ENCODE peak calls at places on chromosomes 4 and X, in four cellular contexts. One of them, this sample, is unnamed.

GRCh38 chr4:38530486-38530885 is 133.5 kb upstream of the KLF3 start:
- DNase-seq in H1: no peak
- DNase-seq in HepG2: no peak
- DNase-seq in K562: no peak
- DNase-seq in this sample: no peak

GRCh38 chr4:56128231-56128630 is 179.5 kb downstream of the CEP135 start:
- DNase-seq in H1: no peak
- DNase-seq in HepG2: no peak
- DNase-seq in K562: no peak
- DNase-seq in this sample: no peak

GRCh38 chr4:63663870-63664269 is 745.4 kb downstream of the TECRL start:
- DNase-seq in H1: no peak
- DNase-seq in HepG2: no peak
- DNase-seq in K562: no peak
- DNase-seq in this sample: no peak

GRCh38 chr4:4913147-4913561 is 53.7 kb downstream of the MSX1 start:
- DNase-seq in H1: no peak
- DNase-seq in HepG2: no peak
- DNase-seq in K562: no peak
- DNase-seq in this sample: no peak

GRCh38 chr4:82398263-82398662 is 24.5 kb upstream of the HNRNPD start:
- DNase-seq in H1: no peak
- DNase-seq in HepG2: no peak
- DNase-seq in K562: no peak
- DNase-seq in this sample: no peak

GRCh38 chrX:131985526-131986049 is 37.5 kb upstream of the STK26 start:
- DNase-seq in H1: no peak
- DNase-seq in HepG2: peak
- DNase-seq in K562: peak
- DNase-seq in this sample: no peak

GRCh38 chrX:125694171-125694570 is 374.5 kb downstream of the TEX13C start:
- DNase-seq in H1: no peak
- DNase-seq in HepG2: no peak
- DNase-seq in K562: no peak
- DNase-seq in this sample: no peak

GRCh38 chr4:53055716-53056413 is 193.7 kb downstream of the RASL11B start:
- DNase-seq in H1: no peak
- DNase-seq in HepG2: peak
- DNase-seq in K562: no peak
- DNase-seq in this sample: no peak

GRCh38 chr4:153294631-153295030 is 49.9 kb upstream of the MND1 start:
- DNase-seq in H1: no peak
- DNase-seq in HepG2: no peak
- DNase-seq in K562: no peak
- DNase-seq in this sample: no peak

GRCh38 chr4:73718375-73719373 is 21.7 kb upstream of the CXCL8 start:
- DNase-seq in H1: no peak
- DNase-seq in HepG2: no peak
- DNase-seq in K562: no peak
- DNase-seq in this sample: no peak

GRCh38 chr4:113186960-113187757 is 137.7 kb downstream of the ANK2 start:
- DNase-seq in H1: no peak
- DNase-seq in HepG2: no peak
- DNase-seq in K562: no peak
- DNase-seq in this sample: no peak

GRCh38 chr4:186807809-186808634 is 84.4 kb upstream of the FAT1 start:
- DNase-seq in H1: no peak
- DNase-seq in HepG2: no peak
- DNase-seq in K562: no peak
- DNase-seq in this sample: no peak

GRCh38 chr4:69782651-69783310 is 22.4 kb upstream of the SULT1B1 start:
- DNase-seq in H1: no peak
- DNase-seq in HepG2: no peak
- DNase-seq in K562: no peak
- DNase-seq in this sample: no peak

GRCh38 chr4:93710101-93710846 is 118.3 kb upstream of the ATOH1 start:
- DNase-seq in H1: no peak
- DNase-seq in HepG2: peak
- DNase-seq in K562: no peak
- DNase-seq in this sample: no peak

GRCh38 chrX:1507511-1508463 is 29.2 kb downstream of the P2RY8 start:
- DNase-seq in H1: no peak
- DNase-seq in HepG2: no peak
- DNase-seq in K562: no peak
- DNase-seq in this sample: peak

GRCh38 chr4:40550900-40551546 is 78.6 kb downstream of the RBM47 start:
- DNase-seq in H1: no peak
- DNase-seq in HepG2: peak
- DNase-seq in K562: peak
- DNase-seq in this sample: no peak

GRCh38 chr4:104205116-104205515 is 289.6 kb downstream of the CXXC4 start:
- DNase-seq in H1: no peak
- DNase-seq in HepG2: no peak
- DNase-seq in K562: no peak
- DNase-seq in this sample: no peak

GRCh38 chr4:164768516-164768915 is 14.6 kb downstream of the SMIM31 start:
- DNase-seq in H1: no peak
- DNase-seq in HepG2: no peak
- DNase-seq in K562: no peak
- DNase-seq in this sample: no peak

GRCh38 chr4:20305976-20306375 is 54.3 kb downstream of the SLIT2 start:
- DNase-seq in H1: no peak
- DNase-seq in HepG2: no peak
- DNase-seq in K562: no peak
- DNase-seq in this sample: no peak

GRCh38 chrX:151396042-151396826 is 772 bp upstream of the VMA21 start:
- DNase-seq in H1: no peak
- DNase-seq in HepG2: peak
- DNase-seq in K562: no peak
- DNase-seq in this sample: no peak

GRCh38 chr4:93317571-93317970 is 511.0 kb upstream of the ATOH1 start:
- DNase-seq in H1: no peak
- DNase-seq in HepG2: no peak
- DNase-seq in K562: no peak
- DNase-seq in this sample: no peak

GRCh38 chr4:160117686-160118085 is 1014.8 kb downstream of the RAPGEF2 start:
- DNase-seq in H1: no peak
- DNase-seq in HepG2: no peak
- DNase-seq in K562: no peak
- DNase-seq in this sample: no peak

GRCh38 chr4:85748654-85749053 is 273.7 kb downstream of the ARHGAP24 start:
- DNase-seq in H1: no peak
- DNase-seq in HepG2: no peak
- DNase-seq in K562: no peak
- DNase-seq in this sample: no peak

GRCh38 chr4:70600305-70600704 is 8.2 kb downstream of the AMBN start:
- DNase-seq in H1: no peak
- DNase-seq in HepG2: no peak
- DNase-seq in K562: no peak
- DNase-seq in this sample: no peak

GRCh38 chr4:153950100-153950979 is 161.5 kb upstream of the SFRP2 start:
- DNase-seq in H1: no peak
- DNase-seq in HepG2: peak
- DNase-seq in K562: no peak
- DNase-seq in this sample: no peak

GRCh38 chr4:108881190-108881589 is 118.3 kb upstream of the ETNPPL start:
- DNase-seq in H1: no peak
- DNase-seq in HepG2: no peak
- DNase-seq in K562: no peak
- DNase-seq in this sample: no peak

GRCh38 chrX:136205882-136206281 is 45.3 kb downstream of the MAP7D3 start:
- DNase-seq in H1: no peak
- DNase-seq in HepG2: no peak
- DNase-seq in K562: no peak
- DNase-seq in this sample: no peak

GRCh38 chrX:136209016-136209738 is 42.0 kb downstream of the MAP7D3 start:
- DNase-seq in H1: no peak
- DNase-seq in HepG2: no peak
- DNase-seq in K562: peak
- DNase-seq in this sample: no peak

GRCh38 chrX:136206916-136207315 is 44.3 kb downstream of the MAP7D3 start:
- DNase-seq in H1: no peak
- DNase-seq in HepG2: no peak
- DNase-seq in K562: no peak
- DNase-seq in this sample: no peak

GRCh38 chrX:136209751-136210150 is 41.4 kb downstream of the MAP7D3 start:
- DNase-seq in H1: no peak
- DNase-seq in HepG2: no peak
- DNase-seq in K562: no peak
- DNase-seq in this sample: no peak

DNA sequence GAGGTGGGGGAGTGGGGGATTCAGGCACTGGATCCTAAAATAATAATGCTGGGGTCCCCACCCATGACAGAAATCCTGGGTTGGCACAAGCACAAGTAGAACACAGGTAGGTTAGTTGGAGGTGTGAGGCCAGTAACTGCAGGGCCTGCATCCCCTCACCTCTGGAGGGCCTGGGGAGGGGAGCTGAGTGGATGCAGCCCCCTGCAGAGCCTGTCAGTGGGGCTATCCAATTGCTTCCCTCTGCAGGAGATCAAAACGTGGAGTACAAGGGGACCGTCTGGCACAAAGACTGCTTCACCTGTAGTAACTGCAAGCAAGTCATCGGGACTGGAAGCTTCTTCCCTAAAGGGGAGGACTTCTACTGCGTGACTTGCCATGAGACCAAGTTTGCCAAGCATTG is 43.7 kb downstream of the MAP7D3 start:
- DNase-seq in H1: no peak
- DNase-seq in HepG2: no peak
- DNase-seq in K562: no peak
- DNase-seq in this sample: no peak
- TF ChIP-seq POLR2AphosphoS5 in H1: no peak
- TF ChIP-seq POLR2AphosphoS5 in HepG2: no peak
- TF ChIP-seq POLR2AphosphoS5 in K562: no peak
- TF ChIP-seq POLR2AphosphoS5 in this sample: no peak

DNA sequence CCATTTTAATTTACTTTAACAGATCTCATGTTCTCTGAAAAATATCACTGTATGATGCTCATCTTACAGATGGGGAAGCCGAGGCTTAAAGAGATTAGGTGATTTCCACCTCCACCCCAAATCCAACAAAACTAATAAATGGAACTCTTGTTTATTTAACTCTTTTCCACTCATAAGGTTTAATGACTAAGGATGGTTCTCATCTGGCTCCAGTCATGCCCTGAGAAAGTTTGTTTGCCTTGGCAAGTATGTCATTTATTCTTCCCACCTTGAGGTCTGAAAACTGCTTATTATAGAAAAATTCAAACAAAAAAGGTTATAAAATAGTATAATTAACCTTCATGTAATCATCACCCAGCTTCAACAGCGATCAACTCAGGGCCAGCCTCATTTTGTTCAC is 56.3 kb downstream of the PPEF2 start:
- DNase-seq in H1: no peak
- DNase-seq in HepG2: no peak
- DNase-seq in K562: no peak
- DNase-seq in this sample: no peak
- TF ChIP-seq TAF1 in H1: no peak
- TF ChIP-seq TAF1 in HepG2: no peak
- TF ChIP-seq TAF1 in K562: no peak
- TF ChIP-seq TAF1 in this sample: no peak

GRCh38 chrX:11346283-11346682 is 53.1 kb downstream of the AMELX start:
- DNase-seq in H1: no peak
- DNase-seq in HepG2: no peak
- DNase-seq in K562: no peak
- DNase-seq in this sample: no peak

GRCh38 chrX:11337292-11338009 is 44.2 kb downstream of the AMELX start:
- DNase-seq in H1: no peak
- DNase-seq in HepG2: no peak
- DNase-seq in K562: no peak
- DNase-seq in this sample: no peak

GRCh38 chrX:11336201-11336600 is 43.0 kb downstream of the AMELX start:
- DNase-seq in H1: no peak
- DNase-seq in HepG2: no peak
- DNase-seq in K562: no peak
- DNase-seq in this sample: no peak

DNA sequence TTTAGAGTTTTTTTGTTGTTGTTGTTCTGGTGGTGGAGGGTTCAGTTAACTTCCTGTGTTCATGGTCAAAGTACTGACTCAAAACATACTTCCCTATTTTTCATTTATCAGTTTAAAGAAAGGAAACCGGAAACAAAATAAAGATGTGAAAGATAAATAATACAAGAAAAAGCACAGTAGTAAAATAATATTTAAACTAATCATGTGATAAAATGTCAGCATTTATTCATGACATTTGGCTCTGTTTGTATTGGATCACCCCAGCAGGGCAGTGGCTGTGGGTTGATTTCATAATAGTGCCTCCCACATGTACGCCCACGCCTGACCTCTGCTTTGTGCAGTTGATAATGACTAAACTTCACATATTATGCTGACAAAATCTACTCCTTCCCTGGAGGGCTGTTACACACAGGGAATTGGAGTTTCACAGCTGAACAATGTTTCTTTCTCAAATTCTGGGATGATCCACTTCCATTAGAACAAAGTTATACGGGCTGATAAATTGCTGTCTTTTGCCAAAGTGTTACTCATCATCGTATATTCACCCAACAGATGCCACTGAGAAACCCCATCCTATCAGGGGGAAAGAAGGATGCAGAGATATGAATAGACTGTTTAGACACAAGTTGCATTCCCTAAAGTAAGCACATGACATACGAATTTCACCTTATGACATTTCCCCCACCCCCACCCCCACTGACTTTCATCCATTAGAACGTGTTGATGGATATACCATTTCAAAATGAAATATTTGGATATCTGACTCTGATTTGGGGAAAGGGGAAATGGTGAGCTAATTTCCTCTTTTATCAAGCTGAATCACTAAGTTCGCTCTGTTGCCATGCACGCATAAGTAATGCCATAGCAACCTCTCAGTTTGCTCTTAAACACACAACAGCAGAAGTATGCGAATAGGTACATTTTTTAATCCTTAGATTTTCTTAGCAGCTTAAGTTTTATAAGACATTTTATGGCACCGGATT is 48.4 kb downstream of the AMELX start:
- DNase-seq in H1: no peak
- DNase-seq in HepG2: no peak
- DNase-seq in K562: peak
- DNase-seq in this sample: no peak
- TF ChIP-seq POLR2A in H1: no peak
- TF ChIP-seq POLR2A in HepG2: no peak
- TF ChIP-seq POLR2A in K562: no peak
- TF ChIP-seq POLR2A in this sample: no peak

DNA sequence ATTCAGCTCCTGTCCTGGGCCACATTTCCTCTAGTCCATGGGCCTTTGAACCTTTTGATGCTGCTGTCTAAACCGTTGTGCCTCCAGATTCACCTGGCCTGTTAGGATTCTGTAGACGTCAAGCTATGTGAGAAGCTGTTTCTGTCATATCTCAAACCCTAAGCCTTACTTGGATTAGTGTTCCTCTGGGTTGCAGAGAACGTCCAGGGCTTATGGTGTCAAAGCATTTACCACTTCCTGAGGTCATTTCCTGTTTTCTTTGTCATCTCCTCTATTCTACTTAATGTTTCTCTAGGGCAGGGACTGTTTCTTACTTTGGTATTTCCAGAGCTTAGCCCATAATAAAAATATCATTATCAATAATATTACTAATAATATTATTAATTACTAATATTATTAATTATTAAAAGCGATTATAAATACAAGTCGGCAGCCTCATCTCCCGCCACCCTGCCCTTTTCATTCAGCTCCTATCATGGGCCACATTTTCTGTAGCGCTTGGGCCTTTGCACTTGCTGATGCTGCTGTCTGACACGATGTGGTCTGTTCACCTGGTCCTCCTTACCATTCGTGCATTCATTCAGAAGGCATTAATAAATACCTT is 19.1 kb downstream of the PRIMPOL start:
- DNase-seq in H1: no peak
- DNase-seq in HepG2: no peak
- DNase-seq in K562: no peak
- DNase-seq in this sample: no peak
- TF ChIP-seq POLR2AphosphoS5 in H1: no peak
- TF ChIP-seq POLR2AphosphoS5 in HepG2: no peak
- TF ChIP-seq POLR2AphosphoS5 in K562: no peak
- TF ChIP-seq POLR2AphosphoS5 in this sample: no peak

This sample was measured in GM12892.